ENCODE peak calls at places on chromosomes 1 and 21, in four cellular contexts. B is fibroblast of lung, C is AG08396, O is GM23338. I is an unnamed sample.

GRCh38 chr1:25621876-25622275 is 5.3 kb downstream of the MAN1C1 start:
- DNase-seq in B (no peak), C (no peak), O (no peak), I (no peak)

GRCh38 chr21:16085436-16085835 is 355.7 kb downstream of the USP25 start:
- DNase-seq in B (peak), C (peak), O (no peak), I (no peak)

GRCh38 chr1:27816921-27817630 is 13.5 kb upstream of the PPP1R8 start:
- DNase-seq in B (peak), C (peak), O (peak), I (no peak)

GRCh38 chr1:67647036-67647798 is 37.8 kb upstream of the GADD45A start:
- DNase-seq in B (peak), C (no peak), O (no peak), I (no peak)

GRCh38 chr1:233151850-233152249 is 143.7 kb downstream of the PCNX2 start:
- DNase-seq in B (no peak), C (no peak), O (no peak), I (no peak)

GRCh38 chr21:15667010-15667409 is 62.8 kb upstream of the USP25 start:
- DNase-seq in B (peak), C (peak), O (no peak), I (no peak)

GRCh38 chr1:66365628-66366027 is 168.3 kb upstream of the SGIP1 start:
- DNase-seq in B (peak), C (no peak), O (no peak), I (no peak)

GRCh38 chr1:100506221-100506620 is 31.7 kb upstream of the GPR88 start:
- DNase-seq in B (no peak), C (no peak), O (no peak), I (no peak)

GRCh38 chr1:16213013-16213412 is 561 bp upstream of the ARHGEF19 start:
- DNase-seq in B (no peak), C (no peak), O (no peak), I (no peak)

GRCh38 chr1:26419494-26419893 is 8.9 kb downstream of the LIN28A start:
- DNase-seq in B (no peak), C (no peak), O (no peak), I (no peak)

GRCh38 chr1:115063238-115063901 is 25.9 kb downstream of the TSPAN2 start:
- DNase-seq in B (no peak), C (no peak), O (no peak), I (no peak)

GRCh38 chr21:46406001-46406400 is 52.7 kb upstream of the DIP2A start:
- DNase-seq in B (no peak), C (no peak), O (no peak), I (no peak)

GRCh38 chr21:30839304-30839703 is 9.7 kb upstream of the KRTAP7-1 start:
- DNase-seq in B (no peak), C (peak), O (peak), I (peak)

GRCh38 chr1:169676001-169676400 is 35.4 kb downstream of the SELL start:
- DNase-seq in B (peak), C (peak), O (no peak), I (no peak)

GRCh38 chr1:223473576-223474344 is 80.5 kb downstream of the CCDC185 start:
- DNase-seq in B (no peak), C (no peak), O (no peak), I (no peak)

GRCh38 chr1:45543599-45544417 is 6.8 kb upstream of the AKR1A1 start:
- DNase-seq in B (no peak), C (no peak), O (peak), I (peak)

GRCh38 chr1:3135746-3136455 is 66.9 kb downstream of the PRDM16 start:
- DNase-seq in B (no peak), C (no peak), O (peak), I (no peak)

GRCh38 chr1:75725861-75726361 is 1.4 kb downstream of the ACADM start:
- DNase-seq in B (peak), C (no peak), O (peak), I (no peak)

GRCh38 chr1:87766737-87767136 is 438.1 kb downstream of the LMO4 start:
- DNase-seq in B (no peak), C (no peak), O (no peak), I (no peak)

GRCh38 chr1:202090994-202091393 is 31.7 kb upstream of the GPR37L1 start:
- DNase-seq in B (no peak), C (no peak), O (peak), I (no peak)

GRCh38 chr1:23013657-23014056 is 2.0 kb downstream of the TEX46 start:
- DNase-seq in B (no peak), C (no peak), O (peak), I (peak)

GRCh38 chr1:31881698-31882000 is 56.5 kb downstream of the PTP4A2 start:
- DNase-seq in B (no peak), C (no peak), O (no peak), I (no peak)

GRCh38 chr1:78673120-78673519 is 23.5 kb downstream of the IFI44 start:
- DNase-seq in B (no peak), C (no peak), O (peak), I (no peak)

GRCh38 chr1:2518528-2518927 is 7.9 kb downstream of the PANK4 start:
- DNase-seq in B (no peak), C (no peak), O (no peak), I (no peak)

GRCh38 chr1:23533288-23534130 is 2.5 kb upstream of the E2F2 start:
- DNase-seq in B (no peak), C (no peak), O (no peak), I (no peak)

I was measured in nephron progenitor cell.